ENCODE peak calls at places on chromosomes 3 and 15, in five cellular contexts. I is HEK293T, X is NCI-H1092, B is NCI-H446, U is body of pancreas. Z is an unnamed sample.

GRCh38 chr3:43692085-43692484 is 1.3 kb downstream of the ABHD5 start:
- DNase-seq in U (no peak), B (no peak), I (no peak), X (no peak), Z (no peak)

GRCh38 chr15:42720071-42720470 is 16.9 kb downstream of the CDAN1 start:
- DNase-seq in B (no peak), U (no peak), I (no peak), X (no peak), Z (no peak)

GRCh38 chr15:92780816-92781215 is 119.3 kb upstream of the CHD2 start:
- DNase-seq in X (peak), B (peak), U (no peak), I (no peak), Z (peak)

GRCh38 chr3:4302747-4303146 is 422 bp upstream of the SETMAR start:
- DNase-seq in I (no peak), X (no peak), U (peak), B (no peak), Z (no peak)

GRCh38 chr3:50068134-50068533 is 20.6 kb upstream of the RBM5 start:
- DNase-seq in B (no peak), I (no peak), U (no peak), X (no peak), Z (no peak)

GRCh38 chr15:63481105-63481810 is 23.1 kb upstream of the USP3 start:
- DNase-seq in U (no peak), B (no peak), X (no peak), I (no peak), Z (no peak)

GRCh38 chr3:30124435-30125390 is 481.7 kb upstream of the TGFBR2 start:
- DNase-seq in X (no peak), B (peak), U (no peak), I (no peak), Z (no peak)

GRCh38 chr3:194654443-194654842 is 17.5 kb downstream of the LSG1 start:
- DNase-seq in X (no peak), I (no peak), B (no peak), U (no peak), Z (no peak)

GRCh38 chr15:31214158-31214863 is 112.3 kb upstream of the KLF13 start:
- DNase-seq in U (no peak), B (no peak), X (no peak), I (no peak), Z (no peak)

GRCh38 chr15:42735382-42736165 is 1.4 kb downstream of the CDAN1 start:
- DNase-seq in B (no peak), I (no peak), X (no peak), U (no peak), Z (no peak)

GRCh38 chr15:75065851-75066509 is 42.6 kb downstream of the PPCDC start:
- DNase-seq in U (no peak), X (no peak), I (no peak), B (no peak), Z (no peak)

GRCh38 chr3:110180733-110181132 is 843.4 kb upstream of the DPPA4 start:
- DNase-seq in I (no peak), X (no peak), U (no peak), B (peak), Z (no peak)

GRCh38 chr15:85706779-85707518 is 87.8 kb downstream of the KLHL25 start:
- DNase-seq in U (no peak), I (no peak), X (no peak), B (no peak), Z (no peak)

GRCh38 chr3:121411554-121411953 is 134.2 kb downstream of the POLQ start:
- DNase-seq in U (no peak), X (no peak), B (no peak), I (no peak), Z (no peak)

GRCh38 chr3:101803152-101803782 is 24.3 kb downstream of the NXPE3 start:
- DNase-seq in B (peak), U (peak), I (peak), X (peak), Z (peak)

GRCh38 chr3:13783556-13783955 is 96.3 kb downstream of the WNT7A start:
- DNase-seq in X (no peak), B (no peak), U (no peak), I (no peak), Z (peak)

GRCh38 chr3:186614597-186615483 is 2.0 kb downstream of the AHSG start:
- DNase-seq in X (peak), B (peak), I (peak), U (peak), Z (peak)

GRCh38 chr3:42762046-42762724 is 10.9 kb downstream of the CCDC13 start:
- DNase-seq in B (no peak), I (no peak), U (no peak), X (no peak), Z (no peak)

Z was measured in NCI-H774.